ENCODE peak calls at places on chromosomes 6 and 20, in four cellular contexts. H, P, C and L are unnamed samples.

GRCh38 chr6:51579013-51579412 is 508.4 kb downstream of the PKHD1 start:
- DNase-seq in H (no peak), P (no peak), C (no peak), L (no peak)

GRCh38 chr6:143286280-143286795 is 164.2 kb downstream of the ADAT2 start:
- DNase-seq in H (no peak), P (no peak), C (no peak), L (peak; percentile 64)

GRCh38 chr6:170203212-170203611 is 87.7 kb downstream of the DLL1 start:
- DNase-seq in H (no peak), P (no peak), C (no peak), L (no peak)

GRCh38 chr20:40307937-40308478 is 381.0 kb downstream of the MAFB start:
- DNase-seq in H (no peak), P (no peak), C (no peak), L (no peak)

GRCh38 chr6:26312501-26313390 is 52.3 kb upstream of the BTN3A2 start:
- DNase-seq in H (peak; percentile 92), P (peak; percentile 91), C (peak; percentile 88), L (peak; percentile 91)

GRCh38 chr20:56439784-56440291 is 27.8 kb downstream of the CASS4 start:
- DNase-seq in H (no peak), P (peak; percentile 94), C (no peak), L (peak; percentile 100)

GRCh38 chr6:80179691-80180090 is 73.2 kb downstream of the BCKDHB start:
- DNase-seq in H (no peak), P (peak; percentile 38), C (no peak), L (no peak)

GRCh38 chr6:158046201-158047119 is 64.8 kb downstream of the SYNJ2 start:
- DNase-seq in H (no peak), P (no peak), C (peak; percentile 42), L (no peak)

GRCh38 chr20:17097603-17098002 is 129.2 kb upstream of the PCSK2 start:
- DNase-seq in H (peak; percentile 10), P (no peak), C (no peak), L (no peak)